ENCODE peak calls at places on chromosomes 11 and 22, in nine cellular contexts. R is BJ; A is GM23248; N is CD8-positive, alpha-beta T cell; U is K562; O is CD4-positive, CD25-positive, alpha-beta regulatory T cell; L is adipocyte; T is aorta; G is IMR-90. J is an unnamed sample.

GRCh38 chr11:128133501-128133900 is 453.9 kb downstream of the ETS1 start:
- DNase-seq in L (peak; percentile 27), A (no peak), R (no peak), T (peak; percentile 69), G (no peak), O (no peak), U (no peak), N (no peak), J (no peak)

GRCh38 chr22:30866216-30866615 is 102.4 kb downstream of the MORC2 start:
- DNase-seq in U (peak; percentile 1), R (no peak), N (no peak), G (no peak), L (no peak), O (no peak), T (peak; percentile 21), A (no peak), J (peak; percentile 27)

GRCh38 chr11:19116315-19116970 is 525 bp upstream of the ZDHHC13 start:
- DNase-seq in O (no peak), G (no peak), U (no peak), R (no peak), N (no peak), L (no peak), A (no peak), T (no peak), J (no peak)

GRCh38 chr22:44727148-44727547 is 25.1 kb downstream of the PRR5 start:
- DNase-seq in N (no peak), T (no peak), G (no peak), L (no peak), R (no peak), A (no peak), O (no peak), U (no peak), J (no peak)

GRCh38 chr11:31818874-31819331 is 7.8 kb upstream of the PAX6 start:
- DNase-seq in O (no peak), A (no peak), N (no peak), L (no peak), G (no peak), U (no peak), R (no peak), T (no peak), J (no peak)

GRCh38 chr22:45064313-45065268 is 54.8 kb upstream of the PHF21B start:
- DNase-seq in A (peak; percentile 91), G (peak; percentile 87), O (peak; percentile 43), N (no peak), R (peak; percentile 59), U (peak; percentile 13), L (peak; percentile 56), T (no peak), J (no peak)

GRCh38 chr11:116217006-116217405 is 555.8 kb downstream of the BUD13 start:
- DNase-seq in O (peak; percentile 8), R (no peak), L (peak; percentile 7), A (peak; percentile 65), U (peak; percentile 33), N (no peak), G (peak; percentile 45), T (no peak), J (peak; percentile 58)

GRCh38 chr11:106724293-106724892 is 293.9 kb downstream of the GUCY1A2 start:
- DNase-seq in A (peak; percentile 36), N (no peak), T (no peak), G (peak; percentile 6), R (no peak), O (no peak), U (no peak), L (peak; percentile 47), J (no peak)

GRCh38 chr11:46676436-46677158 is 23.8 kb downstream of the ARHGAP1 start:
- DNase-seq in O (no peak), A (no peak), U (no peak), L (no peak), T (peak; percentile 67), N (no peak), G (no peak), R (no peak), J (no peak)

GRCh38 chr11:75198278-75198948 is 42.2 kb upstream of the TPBGL start:
- DNase-seq in O (no peak), N (no peak), U (no peak), G (no peak), A (no peak), T (no peak), L (no peak), R (no peak), J (no peak)

GRCh38 chr22:30650508-30651116 is 15.0 kb downstream of the SLC35E4 start:
- DNase-seq in U (no peak), N (no peak), L (no peak), G (no peak), R (no peak), O (no peak), A (no peak), T (no peak), J (no peak)

GRCh38 chr22:38694049-38694448 is 6.7 kb downstream of the JOSD1 start:
- DNase-seq in L (no peak), O (no peak), T (no peak), N (no peak), U (no peak), A (peak; percentile 4), R (no peak), G (no peak), J (no peak)

GRCh38 chr11:18384157-18384641 is 10.2 kb upstream of the LDHA start:
- DNase-seq in U (peak; percentile 22), L (peak; percentile 87), G (peak; percentile 79), R (peak; percentile 96), N (peak; percentile 2), O (peak; percentile 64), A (peak; percentile 91), T (peak; percentile 73), J (peak; percentile 87)

GRCh38 chr22:41355895-41356294 is 25.8 kb upstream of the TEF start:
- DNase-seq in O (no peak), G (no peak), L (no peak), A (no peak), T (no peak), N (no peak), U (no peak), R (no peak), J (no peak)
- H3K36me3 ChIP-seq in O (peaks cover 29% of the 10 kb centered on the region), G (peaks cover 80% of the 10 kb centered on the region), L (peaks cover 77% of the 10 kb centered on the region), A (peaks cover 12% of the 10 kb centered on the region), T (no peaks in the 10 kb centered on the region), N (peaks cover 22% of the 10 kb centered on the region), U (peaks cover 68% of the 10 kb centered on the region), R (peaks cover 48% of the 10 kb centered on the region), J (peaks cover 74% of the 10 kb centered on the region)

GRCh38 chr11:33751878-33752277 is 15.7 kb upstream of the CD59 start:
- DNase-seq in T (no peak), A (no peak), O (no peak), L (no peak), N (no peak), R (no peak), U (no peak), G (no peak), J (no peak)
- H3K36me3 ChIP-seq in T (no peaks in the 10 kb centered on the region), A (peaks cover 10% of the 10 kb centered on the region), O (peaks cover 83% of the 10 kb centered on the region), L (peaks cover 51% of the 10 kb centered on the region), N (peaks cover 19% of the 10 kb centered on the region), R (peaks cover 3% of the 10 kb centered on the region), U (peaks cover 38% of the 10 kb centered on the region), G (peaks cover 4% of the 10 kb centered on the region), J (peaks cover 78% of the 10 kb centered on the region)

GRCh38 chr11:17135934-17136683 is 58.6 kb upstream of the RPS13 start:
- DNase-seq in R (no peak), A (no peak), G (no peak), N (no peak), T (no peak), L (no peak), U (no peak), O (no peak), J (no peak)

GRCh38 chr11:17142450-17142849 is 65.0 kb upstream of the RPS13 start:
- DNase-seq in A (no peak), R (no peak), T (no peak), U (no peak), O (no peak), G (no peak), N (no peak), L (no peak), J (no peak)

GRCh38 chr11:17141156-17141555 is 63.7 kb upstream of the RPS13 start:
- DNase-seq in O (no peak), U (no peak), N (no peak), A (no peak), T (no peak), G (no peak), L (no peak), R (no peak), J (no peak)

GRCh38 chr11:17138562-17138961 is 61.1 kb upstream of the RPS13 start:
- DNase-seq in L (no peak), R (no peak), A (no peak), G (no peak), U (no peak), O (no peak), N (no peak), T (no peak), J (no peak)
- H3K36me3 ChIP-seq in L (peaks cover 88% of the 10 kb centered on the region), R (peaks cover 3% of the 10 kb centered on the region), A (peaks cover 18% of the 10 kb centered on the region), G (peaks cover 14% of the 10 kb centered on the region), U (peaks cover 26% of the 10 kb centered on the region), O (peaks cover 21% of the 10 kb centered on the region), N (peaks cover 3% of the 10 kb centered on the region), T (peaks cover 4% of the 10 kb centered on the region), J (peaks cover 36% of the 10 kb centered on the region)

GRCh38 chr22:46071451-46072029 is 78.8 kb upstream of the PPARA start:
- DNase-seq in U (no peak), A (peak; percentile 97), G (peak; percentile 90), N (no peak), O (peak; percentile 17), R (no peak), L (peak; percentile 96), T (peak; percentile 95), J (peak; percentile 95)
- H3K36me3 ChIP-seq in U (no peaks in the 10 kb centered on the region), A (peaks cover 38% of the 10 kb centered on the region), G (peaks cover 22% of the 10 kb centered on the region), N (peaks cover 6% of the 10 kb centered on the region), O (no peaks in the 10 kb centered on the region), R (peaks cover 24% of the 10 kb centered on the region), L (peaks cover 35% of the 10 kb centered on the region), T (no peaks in the 10 kb centered on the region), J (no peaks in the 10 kb centered on the region)